ENCODE peak calls at places on chromosomes 5 and 9, in six cellular contexts. T is fibroblast of the aortic adventitia; J is right lobe of liver; X is Daoy; S is ureter; B is activated CD4-positive, alpha-beta T cell treated with anti-CD3 and anti-CD28 coated beads, Interleukin-2, amount 50 U/mL, for 1 hour. Q is an unnamed sample.

GRCh38 chr9:29285818-29286217 is 1712.5 kb upstream of the C9orf72 start:
- DNase-seq in T (peak; percentile 40), J (no peak), X (no peak), S (no peak), B (no peak), Q (no peak)

GRCh38 chr9:124695280-124695890 is 75.7 kb downstream of the NR6A1 start:
- DNase-seq in T (no peak), J (no peak), X (peak; percentile 75), S (no peak), B (no peak), Q (peak; percentile 66)

GRCh38 chr5:116747881-116748280 is 173.3 kb upstream of the SEMA6A start:
- DNase-seq in T (no peak), J (no peak), X (no peak), S (no peak), B (no peak), Q (no peak)

GRCh38 chr9:27384262-27385014 is 87.5 kb upstream of the EQTN start:
- DNase-seq in T (no peak), J (no peak), X (no peak), S (no peak), B (no peak), Q (no peak)

GRCh38 chr5:74055446-74056097 is 429.6 kb downstream of the ARHGEF28 start:
- DNase-seq in T (no peak), J (no peak), X (no peak), S (no peak), B (no peak), Q (no peak)

GRCh38 chr5:160363122-160363521 is 7.3 kb downstream of the C1QTNF2 start:
- DNase-seq in T (peak; percentile 13), J (no peak), X (no peak), S (no peak), B (no peak), Q (no peak)

GRCh38 chr9:124733964-124734740 is 37.0 kb downstream of the NR6A1 start:
- DNase-seq in T (no peak), J (no peak), X (no peak), S (no peak), B (no peak), Q (no peak)

GRCh38 chr9:96344458-96345180 is 38.9 kb downstream of the SLC35D2 start:
- DNase-seq in T (peak; percentile 99), J (no peak), X (peak; percentile 91), S (peak; percentile 58), B (no peak), Q (no peak)

GRCh38 chr9:117825609-117826347 is 121.6 kb downstream of the TLR4 start:
- DNase-seq in T (no peak), J (no peak), X (no peak), S (no peak), B (peak; percentile 16), Q (no peak)

GRCh38 chr9:69389437-69389995 is 64.5 kb downstream of the ENTREP1 start:
- DNase-seq in T (no peak), J (no peak), X (no peak), S (no peak), B (no peak), Q (no peak)

GRCh38 chr9:79611091-79611614 is 39.4 kb downstream of the TLE4 start:
- DNase-seq in T (peak; percentile 39), J (no peak), X (peak; percentile 91), S (no peak), B (no peak), Q (no peak)

GRCh38 chr9:127971357-127972315 is 9.2 kb downstream of the EEIG1 start:
- DNase-seq in T (no peak), J (no peak), X (no peak), S (no peak), B (no peak), Q (no peak)

GRCh38 chr9:14690986-14691730 is 2.1 kb downstream of the ZDHHC21 start:
- DNase-seq in T (no peak), J (no peak), X (no peak), S (no peak), B (no peak), Q (no peak)

GRCh38 chr9:33304367-33304766 is 14.1 kb downstream of the NFX1 start:
- DNase-seq in T (no peak), J (no peak), X (no peak), S (no peak), B (no peak), Q (no peak)

GRCh38 chr5:27388755-27389154 is 350.4 kb upstream of the CDH9 start:
- DNase-seq in T (no peak), J (no peak), X (no peak), S (no peak), B (no peak), Q (no peak)

GRCh38 chr5:86337667-86338460 is 279.9 kb upstream of the COX7C start:
- DNase-seq in T (no peak), J (no peak), X (no peak), S (no peak), B (no peak), Q (peak; percentile 35)

GRCh38 chr9:129803679-129804065 is 688 bp downstream of the TOR1B start:
- DNase-seq in T (peak; percentile 19), J (no peak), X (no peak), S (no peak), B (no peak), Q (no peak)

GRCh38 chr5:133899506-133899905 is 68.9 kb downstream of the C5orf15 start:
- DNase-seq in T (no peak), J (no peak), X (no peak), S (no peak), B (no peak), Q (no peak)

GRCh38 chr9:106799146-106799545 is 63.8 kb upstream of the ZNF462 start:
- DNase-seq in T (peak; percentile 49), J (no peak), X (peak; percentile 80), S (no peak), B (no peak), Q (no peak)

GRCh38 chr5:38751103-38751502 is 94.7 kb upstream of the OSMR start:
- DNase-seq in T (no peak), J (no peak), X (peak; percentile 3), S (no peak), B (no peak), Q (no peak)

GRCh38 chr9:132572921-132573320 is 9.5 kb upstream of the BARHL1 start:
- DNase-seq in T (no peak), J (no peak), X (peak; percentile 37), S (no peak), B (no peak), Q (no peak)

GRCh38 chr5:169216864-169217263 is 84.1 kb downstream of the SLIT3 start:
- DNase-seq in T (no peak), J (no peak), X (no peak), S (no peak), B (no peak), Q (no peak)

GRCh38 chr9:134963546-134963945 is 45.8 kb upstream of the FCN1 start:
- DNase-seq in T (no peak), J (peak; percentile 40), X (no peak), S (no peak), B (no peak), Q (peak; percentile 33)

GRCh38 chr9:103364753-103365152 is 369.6 kb downstream of the CYLC2 start:
- DNase-seq in T (peak; percentile 35), J (no peak), X (no peak), S (no peak), B (no peak), Q (peak; percentile 58)

GRCh38 chr5:6135977-6136376 is 242.4 kb downstream of the MED10 start:
- DNase-seq in T (no peak), J (no peak), X (no peak), S (no peak), B (no peak), Q (no peak)

GRCh38 chr5:147689436-147689835 is 93.1 kb downstream of the JAKMIP2 start:
- DNase-seq in T (no peak), J (no peak), X (no peak), S (no peak), B (no peak), Q (no peak)

GRCh38 chr5:2936413-2936812 is 184.9 kb upstream of the IRX2 start:
- DNase-seq in T (no peak), J (no peak), X (no peak), S (no peak), B (no peak), Q (no peak)

GRCh38 chr9:84512493-84512892 is 157.0 kb upstream of the NTRK2 start:
- DNase-seq in T (no peak), J (no peak), X (no peak), S (no peak), B (no peak), Q (no peak)

GRCh38 chr5:139747583-139748504 is 47.8 kb upstream of the PSD2 start:
- DNase-seq in T (peak; percentile 38), J (peak; percentile 85), X (peak; percentile 68), S (peak; percentile 56), B (peak; percentile 33), Q (no peak)

GRCh38 chr9:134564431-134565170 is 77.0 kb upstream of the COL5A1 start:
- DNase-seq in T (peak; percentile 80), J (no peak), X (peak; percentile 75), S (peak; percentile 7), B (no peak), Q (no peak)

GRCh38 chr9:129626079-129626943 is at the start of gene NTMT1:
- DNase-seq in T (peak; percentile 78), J (peak; percentile 93), X (peak; percentile 76), S (peak; percentile 92), B (peak; percentile 92), Q (no peak)

GRCh38 chr9:129289131-129289731 is 111.2 kb upstream of the IER5L start:
- DNase-seq in T (no peak), J (peak; percentile 42), X (no peak), S (peak; percentile 37), B (no peak), Q (no peak)

GRCh38 chr5:142906863-142907671 is 136.9 kb downstream of the ARHGAP26 start:
- DNase-seq in T (no peak), J (no peak), X (peak; percentile 52), S (no peak), B (no peak), Q (no peak)

GRCh38 chr5:80408976-80409926 is 1.4 kb downstream of the ZFYVE16 start:
- DNase-seq in T (peak; percentile 16), J (no peak), X (no peak), S (no peak), B (no peak), Q (no peak)

GRCh38 chr5:14628346-14628745 is 36.2 kb upstream of the OTULIN start:
- DNase-seq in T (peak; percentile 73), J (peak; percentile 56), X (peak; percentile 56), S (no peak), B (peak; percentile 59), Q (no peak)

GRCh38 chr9:137478613-137479314 is 19.6 kb upstream of the NSMF start:
- DNase-seq in T (no peak), J (peak; percentile 50), X (no peak), S (no peak), B (no peak), Q (peak; percentile 54)

GRCh38 chr9:81590688-81591087 is 98.7 kb downstream of the TLE1 start:
- DNase-seq in T (no peak), J (no peak), X (no peak), S (no peak), B (no peak), Q (no peak)

GRCh38 chr5:74275204-74275992 is 365.1 kb downstream of the ENC1 start:
- DNase-seq in T (peak; percentile 36), J (no peak), X (no peak), S (no peak), B (no peak), Q (no peak)

GRCh38 chr9:112443200-112443599 is 43.4 kb upstream of the KIAA1958 start:
- DNase-seq in T (peak; percentile 26), J (no peak), X (no peak), S (no peak), B (peak; percentile 23), Q (no peak)